ENCODE peak calls at places on chromosomes 3 and 15, in six cellular contexts. One of them, this sample, is unnamed.
A peak's percentile ranks its signal among the peaks of the same experiment; 100 is the strongest.

GRCh38 chr15:47503884-47504283 is 213.4 kb upstream of the SEMA6D start:
- DNase-seq in K562: no peak
- DNase-seq in GM12878: no peak
- DNase-seq in HepG2: no peak
- DNase-seq in GM12892: no peak
- DNase-seq in H1: no peak
- DNase-seq in this sample: no peak

GRCh38 chr3:111859061-111859973 is at the start of gene PHLDB2:
- DNase-seq in GM12878: no peak
- DNase-seq in GM12892: peak; percentile 37
- DNase-seq in K562: no peak
- DNase-seq in H1: no peak
- DNase-seq in HepG2: peak; percentile 68
- DNase-seq in this sample: peak; percentile 41

GRCh38 chr3:169931747-169932520 is 20.6 kb downstream of the SAMD7 start:
- DNase-seq in K562: peak; percentile 64
- DNase-seq in GM12878: peak; percentile 85
- DNase-seq in HepG2: no peak
- DNase-seq in H1: no peak
- DNase-seq in GM12892: peak; percentile 39
- DNase-seq in this sample: no peak

GRCh38 chr3:2511356-2511755 is 412.7 kb downstream of the CNTN4 start:
- DNase-seq in K562: no peak
- DNase-seq in GM12878: no peak
- DNase-seq in H1: no peak
- DNase-seq in GM12892: no peak
- DNase-seq in HepG2: no peak
- DNase-seq in this sample: no peak

GRCh38 chr15:31435256-31435781 is 108.7 kb downstream of the KLF13 start:
- DNase-seq in GM12878: peak; percentile 87
- DNase-seq in GM12892: peak; percentile 67
- DNase-seq in K562: peak; percentile 83
- DNase-seq in HepG2: peak; percentile 75
- DNase-seq in H1: peak; percentile 76
- DNase-seq in this sample: no peak

GRCh38 chr15:99052205-99052604 is 44.6 kb upstream of the PGPEP1L start:
- DNase-seq in K562: no peak
- DNase-seq in GM12892: no peak
- DNase-seq in H1: no peak
- DNase-seq in GM12878: peak; percentile 25
- DNase-seq in HepG2: no peak
- DNase-seq in this sample: no peak

GRCh38 chr3:139127101-139127500 is 82.4 kb upstream of the PRR23C start:
- DNase-seq in GM12878: no peak
- DNase-seq in HepG2: no peak
- DNase-seq in K562: peak; percentile 38
- DNase-seq in H1: no peak
- DNase-seq in GM12892: no peak
- DNase-seq in this sample: no peak

GRCh38 chr3:165462616-165463334 is 266.6 kb upstream of the SLITRK3 start:
- DNase-seq in H1: no peak
- DNase-seq in HepG2: no peak
- DNase-seq in K562: no peak
- DNase-seq in GM12892: no peak
- DNase-seq in GM12878: no peak
- DNase-seq in this sample: no peak

GRCh38 chr3:196499061-196499460 is 4.5 kb downstream of the RNF168 start:
- DNase-seq in K562: peak; percentile 40
- DNase-seq in GM12878: no peak
- DNase-seq in HepG2: no peak
- DNase-seq in GM12892: no peak
- DNase-seq in H1: no peak
- DNase-seq in this sample: no peak

GRCh38 chr3:179967622-179968021 is 69.1 kb downstream of the PEX5L start:
- DNase-seq in GM12878: no peak
- DNase-seq in K562: no peak
- DNase-seq in H1: no peak
- DNase-seq in HepG2: no peak
- DNase-seq in GM12892: no peak
- DNase-seq in this sample: no peak

GRCh38 chr15:36313881-36314280 is 265.5 kb upstream of the CDIN1 start:
- DNase-seq in H1: no peak
- DNase-seq in K562: peak; percentile 20
- DNase-seq in HepG2: no peak
- DNase-seq in GM12892: no peak
- DNase-seq in GM12878: no peak
- DNase-seq in this sample: no peak

GRCh38 chr3:45064512-45065372 is 38.6 kb downstream of the CLEC3B start:
- DNase-seq in HepG2: no peak
- DNase-seq in H1: no peak
- DNase-seq in GM12892: no peak
- DNase-seq in GM12878: no peak
- DNase-seq in K562: peak; percentile 99
- DNase-seq in this sample: no peak

GRCh38 chr3:37511357-37511970 is 337.1 kb upstream of the LRRFIP2 start:
- DNase-seq in K562: no peak
- DNase-seq in H1: no peak
- DNase-seq in GM12878: no peak
- DNase-seq in HepG2: no peak
- DNase-seq in GM12892: no peak
- DNase-seq in this sample: no peak

GRCh38 chr3:104596054-104596453 is 770.7 kb upstream of the ALCAM start:
- DNase-seq in GM12892: no peak
- DNase-seq in HepG2: no peak
- DNase-seq in GM12878: no peak
- DNase-seq in H1: no peak
- DNase-seq in K562: no peak
- DNase-seq in this sample: no peak

GRCh38 chr15:39453500-39454073 is 127.3 kb upstream of the THBS1 start:
- DNase-seq in GM12878: peak; percentile 31
- DNase-seq in K562: no peak
- DNase-seq in GM12892: no peak
- DNase-seq in H1: no peak
- DNase-seq in HepG2: no peak
- DNase-seq in this sample: peak; percentile 14

GRCh38 chr3:12308517-12308916 is 19.6 kb downstream of the PPARG start:
- DNase-seq in GM12892: no peak
- DNase-seq in K562: no peak
- DNase-seq in HepG2: peak; percentile 86
- DNase-seq in H1: no peak
- DNase-seq in GM12878: peak; percentile 3
- DNase-seq in this sample: no peak

GRCh38 chr3:177150970-177151627 is 46.2 kb downstream of the TBL1XR1 start:
- DNase-seq in HepG2: peak; percentile 18
- DNase-seq in K562: peak; percentile 67
- DNase-seq in H1: no peak
- DNase-seq in GM12892: no peak
- DNase-seq in GM12878: peak; percentile 48
- DNase-seq in this sample: no peak

GRCh38 chr3:127307918-127308317 is 20.1 kb upstream of the PRR20G start:
- DNase-seq in K562: no peak
- DNase-seq in HepG2: no peak
- DNase-seq in H1: no peak
- DNase-seq in GM12878: no peak
- DNase-seq in GM12892: no peak
- DNase-seq in this sample: no peak

GRCh38 chr15:68517285-68517711 is 61.5 kb upstream of the CORO2B start:
- DNase-seq in K562: no peak
- DNase-seq in H1: no peak
- DNase-seq in GM12892: no peak
- DNase-seq in HepG2: no peak
- DNase-seq in GM12878: no peak
- DNase-seq in this sample: no peak

GRCh38 chr15:59137566-59137965 is 32.6 kb downstream of the CCNB2 start:
- DNase-seq in H1: no peak
- DNase-seq in HepG2: no peak
- DNase-seq in GM12878: no peak
- DNase-seq in GM12892: peak; percentile 32
- DNase-seq in K562: no peak
- DNase-seq in this sample: no peak

GRCh38 chr3:100765437-100765975 is 56.2 kb downstream of the TFG start:
- DNase-seq in H1: no peak
- DNase-seq in GM12892: no peak
- DNase-seq in HepG2: no peak
- DNase-seq in K562: no peak
- DNase-seq in GM12878: no peak
- DNase-seq in this sample: no peak

GRCh38 chr15:94600496-94600895 is 369.1 kb downstream of the MCTP2 start:
- DNase-seq in GM12892: no peak
- DNase-seq in HepG2: no peak
- DNase-seq in H1: no peak
- DNase-seq in GM12878: no peak
- DNase-seq in K562: no peak
- DNase-seq in this sample: no peak

GRCh38 chr3:47762233-47762632 is 19.5 kb downstream of the SMARCC1 start:
- DNase-seq in GM12892: no peak
- DNase-seq in H1: no peak
- DNase-seq in GM12878: no peak
- DNase-seq in HepG2: no peak
- DNase-seq in K562: peak; percentile 78
- DNase-seq in this sample: no peak

GRCh38 chr15:62165793-62166380 is 802 bp upstream of the C2CD4B start:
- DNase-seq in K562: no peak
- DNase-seq in GM12878: no peak
- DNase-seq in H1: no peak
- DNase-seq in HepG2: no peak
- DNase-seq in GM12892: no peak
- DNase-seq in this sample: no peak

GRCh38 chr3:45477026-45477725 is 88.8 kb downstream of the LARS2 start:
- DNase-seq in GM12878: no peak
- DNase-seq in HepG2: no peak
- DNase-seq in K562: no peak
- DNase-seq in H1: no peak
- DNase-seq in GM12892: no peak
- DNase-seq in this sample: no peak

GRCh38 chr3:9916346-9916733 is 558 bp upstream of the IL17RC start:
- DNase-seq in H1: no peak
- DNase-seq in HepG2: no peak
- DNase-seq in GM12892: no peak
- DNase-seq in K562: no peak
- DNase-seq in GM12878: no peak
- DNase-seq in this sample: no peak

DNA sequence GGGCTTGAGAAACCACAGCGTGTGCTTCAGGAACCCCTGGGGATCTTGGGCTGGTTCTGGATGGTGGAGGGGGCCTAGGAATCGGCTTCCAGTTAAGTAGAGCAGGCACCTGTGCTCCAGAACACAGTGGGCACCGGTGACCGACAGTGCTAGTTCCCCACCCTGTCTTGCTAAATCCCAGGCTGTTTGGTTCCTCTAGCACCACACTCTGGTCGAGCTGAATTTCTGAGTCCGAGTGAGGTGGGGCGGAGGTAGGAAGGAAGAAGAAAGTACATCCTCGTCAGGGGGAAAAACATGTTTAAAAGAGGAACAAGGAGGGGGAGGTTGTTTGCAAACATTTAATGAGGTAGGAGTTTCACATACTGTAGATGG is 29.1 kb downstream of the SLC6A6 start:
- DNase-seq in GM12878: no peak
- DNase-seq in H1: no peak
- DNase-seq in K562: peak; percentile 72
- DNase-seq in GM12892: no peak
- DNase-seq in HepG2: no peak
- DNase-seq in this sample: no peak
- TF ChIP-seq TAF1 in GM12878: no peak
- TF ChIP-seq TAF1 in H1: no peak
- TF ChIP-seq TAF1 in K562: no peak
- TF ChIP-seq TAF1 in GM12892: no peak
- TF ChIP-seq TAF1 in HepG2: no peak
- TF ChIP-seq TAF1 in this sample: no peak

DNA sequence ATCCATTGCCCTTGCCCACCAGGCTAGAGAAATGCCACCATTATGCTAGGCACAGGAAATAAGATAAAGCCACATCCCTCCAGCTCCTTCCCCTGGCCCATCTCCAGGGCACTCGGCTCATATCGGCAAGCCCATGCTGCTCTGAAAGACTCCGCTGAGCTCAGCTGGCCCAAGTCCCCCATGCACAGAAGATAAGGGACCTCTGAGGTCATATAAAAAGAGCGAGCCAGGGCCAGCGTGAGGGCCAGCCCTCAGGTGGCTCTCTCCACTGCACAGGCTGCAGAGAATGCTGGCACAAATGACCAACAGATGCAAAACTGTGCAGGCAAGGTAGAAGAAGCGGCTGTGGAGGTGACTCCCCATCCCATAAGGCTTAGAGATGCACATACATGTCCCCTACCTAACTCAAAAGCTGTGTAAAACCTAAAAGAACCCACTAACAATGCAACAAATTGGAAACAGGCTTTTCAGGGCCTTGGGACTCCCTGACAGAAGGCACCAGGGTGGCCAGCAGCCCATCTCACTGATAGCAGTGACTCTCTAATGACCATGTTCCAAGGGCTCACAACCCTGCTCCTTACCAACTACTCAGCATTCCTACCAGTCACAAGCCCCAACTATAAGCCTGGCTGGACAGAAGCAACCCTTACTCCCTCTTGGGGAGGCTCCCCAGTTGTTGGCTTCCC is 3.0 kb downstream of the RAB6B start:
- DNase-seq in H1: no peak
- DNase-seq in HepG2: no peak
- DNase-seq in K562: peak; percentile 81
- DNase-seq in GM12892: no peak
- DNase-seq in GM12878: no peak
- DNase-seq in this sample: no peak
- TF ChIP-seq POLR2A in H1: no peak
- TF ChIP-seq POLR2A in HepG2: no peak
- TF ChIP-seq POLR2A in K562: no peak
- TF ChIP-seq POLR2A in GM12892: no peak
- TF ChIP-seq POLR2A in GM12878: no peak
- TF ChIP-seq POLR2A in this sample: no peak

GRCh38 chr3:142118911-142119310 is 30.4 kb downstream of the TFDP2 start:
- DNase-seq in H1: no peak
- DNase-seq in GM12892: no peak
- DNase-seq in K562: no peak
- DNase-seq in HepG2: no peak
- DNase-seq in GM12878: no peak
- DNase-seq in this sample: no peak
- TF ChIP-seq TAF1 in H1: no peak
- TF ChIP-seq TAF1 in GM12892: no peak
- TF ChIP-seq TAF1 in K562: no peak
- TF ChIP-seq TAF1 in HepG2: no peak
- TF ChIP-seq TAF1 in GM12878: no peak
- TF ChIP-seq TAF1 in this sample: no peak

GRCh38 chr15:79824321-79824720 is 72.5 kb downstream of the MTHFS start:
- DNase-seq in H1: no peak
- DNase-seq in GM12878: no peak
- DNase-seq in HepG2: no peak
- DNase-seq in K562: no peak
- DNase-seq in GM12892: no peak
- DNase-seq in this sample: no peak

GRCh38 chr15:79820176-79820575 is 76.6 kb downstream of the MTHFS start:
- DNase-seq in K562: no peak
- DNase-seq in GM12892: no peak
- DNase-seq in HepG2: no peak
- DNase-seq in GM12878: no peak
- DNase-seq in H1: no peak
- DNase-seq in this sample: no peak

GRCh38 chr15:79815468-79815867 is 81.3 kb downstream of the MTHFS start:
- DNase-seq in GM12878: no peak
- DNase-seq in GM12892: no peak
- DNase-seq in HepG2: no peak
- DNase-seq in K562: no peak
- DNase-seq in H1: no peak
- DNase-seq in this sample: no peak

GRCh38 chr15:79816565-79816964 is 80.2 kb downstream of the MTHFS start:
- DNase-seq in GM12878: no peak
- DNase-seq in H1: no peak
- DNase-seq in GM12892: no peak
- DNase-seq in K562: peak; percentile 17
- DNase-seq in HepG2: no peak
- DNase-seq in this sample: no peak

GRCh38 chr15:79820820-79821219 is 76.0 kb downstream of the MTHFS start:
- DNase-seq in HepG2: no peak
- DNase-seq in GM12878: no peak
- DNase-seq in K562: no peak
- DNase-seq in H1: no peak
- DNase-seq in GM12892: no peak
- DNase-seq in this sample: no peak
- TF ChIP-seq POLR2A in HepG2: no peak
- TF ChIP-seq POLR2A in GM12878: no peak
- TF ChIP-seq POLR2A in K562: no peak
- TF ChIP-seq POLR2A in H1: no peak
- TF ChIP-seq POLR2A in GM12892: no peak
- TF ChIP-seq POLR2A in this sample: no peak

This sample was measured in GM12891.